ENCODE peak calls at places on chromosome 6, in ten cellular contexts. U is HCT116, D is hepatocyte, F is GM23338, M is uterus, W is neural progenitor cell, Q is pancreas, B is IMR-90, X is tibial artery, J is left lung. E is an unnamed sample. For H3K4me1 and H3K36me3, the result is how much of the 10 kb centered on the place peaks cover.

GRCh38 chr6:89122625-89123024 is 4.8 kb upstream of the SRSF12 start:
- DNase-seq in U (peak), D (peak), F (peak), M (no peak), W (peak), Q (no peak), B (peak), X (no peak), J (no peak), E (no peak)

GRCh38 chr6:36848658-36849441 is 9.6 kb upstream of the CPNE5 start:
- DNase-seq in U (no peak), D (peak), F (peak), M (peak), W (peak), Q (peak), B (no peak), X (peak), J (peak), E (peak)

GRCh38 chr6:26358511-26358981 is 6.5 kb upstream of the BTN3A2 start:
- DNase-seq in U (no peak), D (no peak), F (no peak), M (no peak), W (no peak), Q (no peak), B (no peak), X (no peak), J (no peak), E (no peak)

GRCh38 chr6:106385530-106385929 is 25.0 kb downstream of the CRYBG1 start:
- DNase-seq in U (no peak), D (no peak), F (no peak), M (no peak), W (no peak), Q (no peak), B (no peak), X (no peak), J (no peak), E (no peak)

GRCh38 chr6:120816862-120817261 is 517.4 kb downstream of the TBC1D32 start:
- DNase-seq in U (no peak), D (no peak), F (no peak), M (no peak), W (no peak), Q (no peak), B (no peak), X (no peak), J (no peak), E (no peak)

GRCh38 chr6:151493495-151494234 is at the start of gene CCDC170:
- DNase-seq in U (no peak), D (peak), F (peak), M (peak), W (peak), Q (no peak), B (no peak), X (no peak), J (peak), E (peak)

GRCh38 chr6:149830731-149831379 is 33.3 kb downstream of the LRP11 start:
- DNase-seq in U (no peak), D (no peak), F (no peak), M (no peak), W (no peak), Q (no peak), B (peak), X (no peak), J (no peak), E (no peak)

GRCh38 chr6:158266131-158266530 is 46.1 kb upstream of the TULP4 start:
- DNase-seq in U (no peak), D (no peak), F (no peak), M (no peak), W (no peak), Q (no peak), B (no peak), X (no peak), J (no peak), E (no peak)

GRCh38 chr6:105482227-105482839 is 79.5 kb upstream of the PREP start:
- DNase-seq in U (no peak), D (peak), F (no peak), M (peak), W (no peak), Q (no peak), B (peak), X (no peak), J (no peak), E (no peak)

GRCh38 chr6:41727705-41728072 is 7.7 kb downstream of the TFEB start:
- DNase-seq in U (no peak), D (no peak), F (no peak), M (no peak), W (no peak), Q (no peak), B (no peak), X (no peak), J (peak), E (peak)

GRCh38 chr6:41728073-41728936 is 7.1 kb downstream of the TFEB start:
- DNase-seq in U (no peak), D (peak), F (no peak), M (no peak), W (no peak), Q (no peak), B (no peak), X (no peak), J (peak), E (peak)

GRCh38 chr6:41729624-41730023 is 5.8 kb downstream of the TFEB start:
- DNase-seq in U (no peak), D (no peak), F (peak), M (no peak), W (no peak), Q (no peak), B (no peak), X (no peak), J (peak), E (peak)

GRCh38 chr6:41730531-41731436 is 4.6 kb downstream of the TFEB start:
- DNase-seq in U (no peak), D (no peak), F (no peak), M (no peak), W (no peak), Q (no peak), B (no peak), X (no peak), J (no peak), E (peak)

DNA sequence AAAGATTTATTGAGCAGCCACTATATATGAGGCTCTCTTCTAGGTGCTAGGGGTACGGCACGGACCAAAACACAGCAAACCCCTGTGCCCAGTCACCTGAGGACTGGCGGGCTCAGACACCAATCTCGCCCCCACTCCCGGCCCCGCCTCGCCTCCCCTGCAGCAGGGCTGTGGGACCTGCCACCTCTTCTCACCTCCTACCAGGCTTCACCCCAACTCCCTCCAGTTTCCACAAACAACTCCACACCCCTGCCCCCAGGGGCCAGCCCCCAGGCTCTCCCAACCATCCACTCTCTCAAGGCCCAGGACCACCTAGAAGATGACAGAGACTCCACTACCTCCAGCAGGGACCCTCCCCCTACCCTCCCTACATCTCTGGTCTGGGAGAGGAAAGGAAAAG is 6.5 kb downstream of the TFEB start:
- DNase-seq in U (no peak), D (no peak), F (no peak), M (no peak), W (no peak), Q (no peak), B (no peak), X (no peak), J (peak), E (peak)
- H3K4me1 ChIP-seq in U (under half), D (half or more), F (under half), M (under half), W (under half), Q (under half), B (under half), X (half or more), J (half or more), E (half or more)

GRCh38 chr6:136076496-136076895 is 173.6 kb downstream of the MTFR2 start:
- DNase-seq in U (no peak), D (no peak), F (no peak), M (no peak), W (no peak), Q (no peak), B (peak), X (no peak), J (no peak), E (no peak)

GRCh38 chr6:136069119-136069518 is 181.0 kb downstream of the MTFR2 start:
- DNase-seq in U (no peak), D (peak), F (no peak), M (no peak), W (no peak), Q (no peak), B (peak), X (no peak), J (no peak), E (no peak)

GRCh38 chr6:136070815-136071214 is 179.3 kb downstream of the MTFR2 start:
- DNase-seq in U (no peak), D (no peak), F (peak), M (no peak), W (no peak), Q (no peak), B (no peak), X (no peak), J (no peak), E (no peak)

GRCh38 chr6:136072691-136073090 is 177.4 kb downstream of the MTFR2 start:
- DNase-seq in U (no peak), D (no peak), F (no peak), M (no peak), W (no peak), Q (no peak), B (no peak), X (no peak), J (no peak), E (no peak)

DNA sequence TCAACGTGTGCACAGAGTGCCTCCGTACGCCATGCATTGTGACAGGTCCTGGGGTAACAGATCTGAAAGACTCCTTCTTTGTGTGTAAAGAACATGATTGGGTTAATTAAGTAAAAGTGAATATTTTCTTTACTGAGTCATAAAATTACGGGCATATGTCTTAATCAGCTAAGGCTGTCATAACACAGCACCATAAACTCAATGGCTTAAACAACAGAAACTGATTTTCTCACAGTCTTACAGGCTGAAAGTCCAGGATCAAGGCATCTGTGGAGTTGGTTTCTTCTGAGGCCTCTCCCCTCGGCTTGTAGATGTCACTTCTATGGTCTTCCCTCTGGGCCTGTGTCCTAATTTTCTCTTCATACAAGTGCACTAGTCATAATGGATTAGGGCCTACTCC is 176.9 kb downstream of the MTFR2 start:
- DNase-seq in U (no peak), D (no peak), F (no peak), M (no peak), W (no peak), Q (no peak), B (no peak), X (no peak), J (no peak), E (no peak)
- H3K27ac ChIP-seq in U (no peak), D (no peak), F (no peak), M (no peak), W (no peak), Q (no peak), B (peak), X (no peak), J (no peak), E (no peak)

DNA sequence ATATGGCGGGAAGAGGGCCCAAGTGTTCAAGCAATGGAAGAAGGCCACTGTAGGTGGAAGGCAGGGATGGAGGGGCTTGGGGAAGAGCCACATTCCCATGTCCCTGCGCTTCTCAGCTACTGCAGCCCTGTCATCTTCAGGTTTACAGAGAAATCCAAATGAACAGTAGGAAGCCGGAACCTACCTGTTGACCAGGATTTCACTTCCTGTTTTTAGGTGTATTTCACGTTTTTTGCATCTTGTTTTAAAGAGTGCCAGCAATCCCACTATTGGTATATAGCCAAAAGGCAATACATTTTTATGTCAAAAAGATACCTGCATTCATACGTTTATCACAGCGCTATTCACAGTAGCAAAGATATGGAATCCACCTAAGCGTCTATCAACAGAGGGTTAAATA is 159.2 kb downstream of the SLC35B3 start:
- DNase-seq in U (no peak), D (no peak), F (no peak), M (no peak), W (no peak), Q (no peak), B (no peak), X (no peak), J (no peak), E (no peak)
- H3K36me3 ChIP-seq in U (under half), D (under half), F (under half), M (under half), W (under half), Q (under half), B (under half), X (under half), J (under half), E (under half)

GRCh38 chr6:10584607-10585006 is 63.5 kb downstream of the GCNT2 start:
- DNase-seq in U (no peak), D (no peak), F (no peak), M (no peak), W (no peak), Q (no peak), B (no peak), X (no peak), J (no peak), E (no peak)

GRCh38 chr6:10586302-10586701 is 65.2 kb downstream of the GCNT2 start:
- DNase-seq in U (no peak), D (no peak), F (peak), M (no peak), W (peak), Q (no peak), B (no peak), X (no peak), J (no peak), E (no peak)

GRCh38 chr6:10585232-10585887 is 64.2 kb downstream of the GCNT2 start:
- DNase-seq in U (no peak), D (peak), F (peak), M (no peak), W (peak), Q (no peak), B (no peak), X (no peak), J (no peak), E (no peak)

GRCh38 chr6:10582774-10583508 is 61.8 kb downstream of the GCNT2 start:
- DNase-seq in U (no peak), D (peak), F (peak), M (no peak), W (peak), Q (peak), B (no peak), X (no peak), J (no peak), E (no peak)

DNA sequence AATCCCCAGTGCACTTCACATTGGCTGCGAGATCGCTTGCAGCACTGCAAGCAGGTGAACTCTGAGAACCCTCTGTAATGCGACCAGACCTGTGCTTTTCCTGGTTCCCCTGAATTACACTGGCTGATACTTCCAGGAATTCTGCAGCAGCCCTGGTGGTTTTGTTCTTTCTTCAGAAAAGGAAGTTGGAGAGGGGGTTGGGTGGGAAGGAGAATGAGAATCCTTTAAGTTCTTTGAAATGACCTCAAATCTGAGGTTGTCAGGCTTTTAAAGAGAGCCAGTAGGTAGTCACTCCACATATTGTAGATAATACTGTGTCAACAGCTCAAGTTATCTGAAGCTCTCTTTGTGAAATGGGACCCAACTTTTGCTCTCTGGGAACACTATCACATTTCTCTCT is 62.4 kb downstream of the GCNT2 start:
- DNase-seq in U (no peak), D (peak), F (peak), M (no peak), W (peak), Q (no peak), B (no peak), X (no peak), J (no peak), E (no peak)
- H3K4me1 ChIP-seq in U (under half), D (under half), F (half or more), M (under half), W (half or more), Q (under half), B (under half), X (under half), J (under half), E (under half)

GRCh38 chr6:4242593-4242992 is 107.2 kb upstream of the ECI2 start:
- DNase-seq in U (no peak), D (no peak), F (no peak), M (no peak), W (no peak), Q (no peak), B (no peak), X (no peak), J (no peak), E (no peak)

GRCh38 chr6:4243237-4243636 is 107.9 kb upstream of the ECI2 start:
- DNase-seq in U (no peak), D (no peak), F (no peak), M (no peak), W (no peak), Q (no peak), B (no peak), X (no peak), J (no peak), E (no peak)

DNA sequence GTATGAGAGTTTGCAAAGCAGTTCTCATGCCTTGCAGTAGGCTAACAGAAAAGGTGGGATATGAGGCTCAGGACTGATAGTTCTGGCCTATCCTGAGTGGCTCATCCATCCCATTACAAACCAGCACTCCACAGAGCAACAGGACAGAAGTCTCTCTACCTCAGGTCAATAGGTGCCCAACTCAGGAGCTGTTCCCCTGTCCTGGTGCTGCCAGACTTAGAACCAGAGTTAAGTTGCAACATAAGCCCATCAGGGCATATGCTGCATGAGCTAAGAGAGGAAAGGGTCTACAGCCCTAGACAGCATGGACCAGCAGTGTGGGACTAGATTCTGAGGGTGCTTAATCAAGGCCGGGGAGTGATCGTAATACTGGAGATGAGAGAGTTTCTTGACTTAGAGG is 104.8 kb upstream of the ECI2 start:
- DNase-seq in U (no peak), D (no peak), F (no peak), M (no peak), W (no peak), Q (no peak), B (no peak), X (no peak), J (no peak), E (no peak)
- H3K27ac ChIP-seq in U (no peak), D (no peak), F (no peak), M (no peak), W (no peak), Q (no peak), B (no peak), X (no peak), J (no peak), E (no peak)

E was measured in lower lobe of right lung.